ENCODE peak calls at places on chromosomes 4 and X, in nine cellular contexts. K, T, H, D, E, B, P, X and U are unnamed samples.

GRCh38 chrX:22135171-22135711 is 103.1 kb downstream of the PHEX start:
- DNase-seq in K (peak), T (no peak), H (no peak), D (no peak), E (peak), B (no peak), P (no peak), X (no peak), U (peak)

GRCh38 chr4:6044805-6045204 is 26.6 kb upstream of the C4orf50 start:
- DNase-seq in K (no peak), T (no peak), H (no peak), D (no peak), E (no peak), B (no peak), P (no peak), X (no peak), U (no peak)

GRCh38 chr4:98092833-98093439 is 50.3 kb downstream of the STPG2 start:
- DNase-seq in K (peak), T (no peak), H (no peak), D (no peak), E (peak), B (peak), P (no peak), X (no peak), U (no peak)

GRCh38 chrX:7090506-7091095 is 56.9 kb upstream of the STS start:
- DNase-seq in K (no peak), T (no peak), H (no peak), D (no peak), E (no peak), B (no peak), P (no peak), X (no peak), U (no peak)

GRCh38 chr4:77120888-77121508 is 36.0 kb upstream of the CCNG2 start:
- DNase-seq in K (no peak), T (no peak), H (no peak), D (no peak), E (peak), B (no peak), P (no peak), X (no peak), U (no peak)

GRCh38 chr4:55397024-55397520 is 1.3 kb downstream of the TMEM165 start:
- DNase-seq in K (no peak), T (no peak), H (no peak), D (no peak), E (no peak), B (peak), P (no peak), X (no peak), U (no peak)

GRCh38 chrX:107135076-107135964 is 16.7 kb upstream of the RBM41 start:
- DNase-seq in K (peak), T (peak), H (no peak), D (peak), E (no peak), B (no peak), P (no peak), X (no peak), U (no peak)

GRCh38 chrX:131752493-131753198 is 208.8 kb downstream of the OR13H1 start:
- DNase-seq in K (peak), T (no peak), H (no peak), D (no peak), E (peak), B (no peak), P (no peak), X (no peak), U (no peak)

GRCh38 chrX:46730765-46731164 is 28.2 kb downstream of the SLC9A7 start:
- DNase-seq in K (no peak), T (no peak), H (no peak), D (no peak), E (no peak), B (no peak), P (no peak), X (no peak), U (no peak)

GRCh38 chrX:108361316-108361715 is 76.9 kb downstream of the COL4A6 start:
- DNase-seq in K (no peak), T (no peak), H (no peak), D (no peak), E (no peak), B (peak), P (no peak), X (no peak), U (no peak)

GRCh38 chr4:78602334-78602733 is 50.8 kb downstream of the ANXA3 start:
- DNase-seq in K (peak), T (no peak), H (no peak), D (no peak), E (no peak), B (no peak), P (no peak), X (no peak), U (no peak)

GRCh38 chrX:23389196-23389792 is 54.6 kb downstream of the PTCHD1 start:
- DNase-seq in K (no peak), T (no peak), H (no peak), D (no peak), E (no peak), B (no peak), P (no peak), X (no peak), U (no peak)

GRCh38 chr4:40446785-40447184 is 111.7 kb downstream of the CHRNA9 start:
- DNase-seq in K (no peak), T (no peak), H (no peak), D (no peak), E (no peak), B (no peak), P (no peak), X (no peak), U (no peak)

GRCh38 chrX:55240788-55241187 is 20.6 kb downstream of the PAGE5 start:
- DNase-seq in K (no peak), T (no peak), H (no peak), D (no peak), E (no peak), B (no peak), P (no peak), X (no peak), U (no peak)

GRCh38 chr4:169305651-169306050 is 34.9 kb upstream of the SH3RF1 start:
- DNase-seq in K (no peak), T (no peak), H (no peak), D (no peak), E (no peak), B (no peak), P (no peak), X (no peak), U (no peak)

GRCh38 chrX:30635630-30636029 is 17.6 kb upstream of the GK start:
- DNase-seq in K (no peak), T (peak), H (no peak), D (no peak), E (peak), B (no peak), P (no peak), X (no peak), U (no peak)

GRCh38 chr4:32417113-32417704 is 1697.0 kb downstream of the PCDH7 start:
- DNase-seq in K (no peak), T (no peak), H (no peak), D (no peak), E (peak), B (no peak), P (no peak), X (no peak), U (no peak)

GRCh38 chr4:78310732-78311100 is 240.9 kb upstream of the ANXA3 start:
- DNase-seq in K (no peak), T (no peak), H (no peak), D (no peak), E (no peak), B (no peak), P (no peak), X (no peak), U (no peak)

GRCh38 chrX:139209342-139209741 is 321.2 kb upstream of the F9 start:
- DNase-seq in K (no peak), T (no peak), H (no peak), D (no peak), E (no peak), B (no peak), P (no peak), X (no peak), U (no peak)

GRCh38 chrX:4373777-4374176 is 660.3 kb upstream of the PRKX start:
- DNase-seq in K (no peak), T (no peak), H (no peak), D (no peak), E (no peak), B (no peak), P (no peak), X (no peak), U (no peak)

GRCh38 chr4:52862605-52863236 is 604 bp downstream of the RASL11B start:
- DNase-seq in K (no peak), T (no peak), H (no peak), D (no peak), E (no peak), B (no peak), P (no peak), X (no peak), U (no peak)

GRCh38 chr4:37726666-37727065 is 40.5 kb upstream of the RELL1 start:
- DNase-seq in K (no peak), T (no peak), H (no peak), D (no peak), E (no peak), B (no peak), P (no peak), X (no peak), U (no peak)

GRCh38 chrX:24231169-24231568 is 81.6 kb downstream of the ZFX start:
- DNase-seq in K (peak), T (no peak), H (no peak), D (no peak), E (peak), B (no peak), P (no peak), X (no peak), U (peak)

GRCh38 chr4:30716158-30716557 is 4.0 kb upstream of the PCDH7 start:
- DNase-seq in K (no peak), T (no peak), H (no peak), D (no peak), E (peak), B (peak), P (no peak), X (no peak), U (no peak)

GRCh38 chrX:25156323-25156722 is 140.6 kb upstream of the ARX start:
- DNase-seq in K (peak), T (no peak), H (no peak), D (no peak), E (no peak), B (no peak), P (no peak), X (no peak), U (peak)

GRCh38 chrX:101764538-101764937 is 104.9 kb upstream of the ARMCX2 start:
- DNase-seq in K (no peak), T (no peak), H (no peak), D (no peak), E (peak), B (no peak), P (no peak), X (no peak), U (no peak)

GRCh38 chr4:26267087-26267486 is 53.7 kb upstream of the RBPJ start:
- DNase-seq in K (peak), T (no peak), H (no peak), D (no peak), E (no peak), B (no peak), P (no peak), X (peak), U (no peak)

GRCh38 chrX:154991476-154991875 is 31.0 kb downstream of the F8 start:
- DNase-seq in K (no peak), T (no peak), H (no peak), D (no peak), E (no peak), B (no peak), P (no peak), X (no peak), U (no peak)

GRCh38 chr4:13654158-13654797 is 26.8 kb upstream of the BOD1L1 start:
- DNase-seq in K (peak), T (peak), H (peak), D (peak), E (peak), B (peak), P (peak), X (peak), U (peak)

GRCh38 chrX:129791961-129792570 is 12.3 kb downstream of the SASH3 start:
- DNase-seq in K (no peak), T (no peak), H (no peak), D (no peak), E (no peak), B (no peak), P (no peak), X (no peak), U (no peak)

GRCh38 chr4:103046416-103047290 is 27.1 kb upstream of the SLC9B1 start:
- DNase-seq in K (peak), T (peak), H (peak), D (peak), E (peak), B (peak), P (peak), X (no peak), U (peak)